ENCODE peak calls at places on chromosome 12, in five cellular contexts. T, Z, B, I and J are unnamed samples.

GRCh38 chr12:9706081-9706685 is 26.7 kb downstream of the CLECL1 start:
- DNase-seq in T (peak; percentile 65), Z (no peak), B (no peak), I (no peak), J (no peak)

GRCh38 chr12:116366824-116367223 is 89.3 kb upstream of the MED13L start:
- DNase-seq in T (no peak), Z (no peak), B (no peak), I (no peak), J (no peak)

GRCh38 chr12:3046441-3047200 is 30.6 kb upstream of the TSPAN9 start:
- DNase-seq in T (peak; percentile 38), Z (no peak), B (no peak), I (no peak), J (peak; percentile 73)

GRCh38 chr12:28799337-28799736 is 349.7 kb upstream of the FAR2 start:
- DNase-seq in T (peak; percentile 40), Z (no peak), B (no peak), I (no peak), J (no peak)

GRCh38 chr12:10111451-10111850 is 12.7 kb upstream of the CLEC1A start:
- DNase-seq in T (no peak), Z (no peak), B (no peak), I (no peak), J (no peak)

GRCh38 chr12:15757553-15758255 is 31.5 kb downstream of the EPS8 start:
- DNase-seq in T (peak; percentile 85), Z (peak; percentile 18), B (no peak), I (no peak), J (peak; percentile 92)

GRCh38 chr12:78473136-78473535 is 391.4 kb upstream of the SYT1 start:
- DNase-seq in T (peak; percentile 38), Z (no peak), B (peak; percentile 23), I (no peak), J (peak; percentile 66)

GRCh38 chr12:108332791-108333382 is 6.2 kb downstream of the CMKLR1 start:
- DNase-seq in T (no peak), Z (peak; percentile 67), B (no peak), I (no peak), J (peak; percentile 79)

GRCh38 chr12:50615534-50616296 is 110.9 kb downstream of the DIP2B start:
- DNase-seq in T (peak; percentile 46), Z (no peak), B (no peak), I (no peak), J (peak; percentile 36)

GRCh38 chr12:68611094-68611818 is 557 bp downstream of the RAP1B start:
- DNase-seq in T (peak; percentile 45), Z (peak; percentile 77), B (peak; percentile 48), I (peak; percentile 48), J (peak; percentile 59)

GRCh38 chr12:3201741-3202500 is 124.7 kb downstream of the TSPAN9 start:
- DNase-seq in T (no peak), Z (no peak), B (no peak), I (no peak), J (no peak)

GRCh38 chr12:96211989-96212388 is 17.8 kb downstream of the ELK3 start:
- DNase-seq in T (no peak), Z (no peak), B (no peak), I (no peak), J (no peak)

GRCh38 chr12:66055837-66056319 is 74.7 kb downstream of the LLPH start:
- DNase-seq in T (no peak), Z (no peak), B (no peak), I (peak; percentile 48), J (peak; percentile 7)

GRCh38 chr12:19946549-19946948 is 421.8 kb upstream of the PDE3A start:
- DNase-seq in T (peak; percentile 62), Z (no peak), B (peak; percentile 42), I (no peak), J (peak; percentile 59)

GRCh38 chr12:122366685-122367475 is 55.6 kb downstream of the CLIP1 start:
- DNase-seq in T (peak; percentile 78), Z (peak; percentile 55), B (peak; percentile 66), I (no peak), J (peak; percentile 86)

GRCh38 chr12:20415013-20415412 is 46.7 kb downstream of the PDE3A start:
- DNase-seq in T (no peak), Z (peak; percentile 23), B (peak; percentile 38), I (no peak), J (no peak)

GRCh38 chr12:132152921-132153321 is 8.7 kb downstream of the NOC4L start:
- DNase-seq in T (no peak), Z (no peak), B (no peak), I (peak; percentile 24), J (no peak)

GRCh38 chr12:101174576-101174975 is 35.5 kb downstream of the SLC5A8 start:
- DNase-seq in T (no peak), Z (no peak), B (no peak), I (no peak), J (no peak)

GRCh38 chr12:4215862-4216541 is 57.6 kb upstream of the CCND2 start:
- DNase-seq in T (peak; percentile 23), Z (no peak), B (no peak), I (peak; percentile 31), J (peak; percentile 13)

GRCh38 chr12:65362231-65362630 is 83.7 kb downstream of the MSRB3 start:
- DNase-seq in T (no peak), Z (no peak), B (no peak), I (no peak), J (no peak)

GRCh38 chr12:107356266-107356936 is 263.1 kb upstream of the CRY1 start:
- DNase-seq in T (peak; percentile 86), Z (no peak), B (peak; percentile 71), I (no peak), J (peak; percentile 75)

GRCh38 chr12:64998327-64999156 is 122.6 kb downstream of the WIF1 start:
- DNase-seq in T (peak; percentile 93), Z (no peak), B (no peak), I (no peak), J (no peak)

GRCh38 chr12:109902866-109903265 is 2.8 kb downstream of the TCHP start:
- DNase-seq in T (no peak), Z (no peak), B (no peak), I (no peak), J (no peak)

GRCh38 chr12:46442239-46442638 is 69.7 kb upstream of the SLC38A2 start:
- DNase-seq in T (peak; percentile 64), Z (no peak), B (no peak), I (no peak), J (peak; percentile 54)

GRCh38 chr12:132638541-132639408 is 20.2 kb downstream of the P2RX2 start:
- DNase-seq in T (peak; percentile 63), Z (no peak), B (no peak), I (peak; percentile 63), J (peak; percentile 29)

GRCh38 chr12:14960548-14961465 is 594 bp downstream of the ARHGDIB start:
- DNase-seq in T (peak; percentile 66), Z (no peak), B (no peak), I (no peak), J (peak; percentile 76)

GRCh38 chr12:67747869-67748760 is 99.6 kb downstream of the DYRK2 start:
- DNase-seq in T (peak; percentile 73), Z (no peak), B (peak; percentile 8), I (no peak), J (peak; percentile 13)

GRCh38 chr12:29026419-29026818 is 122.7 kb upstream of the FAR2 start:
- DNase-seq in T (peak; percentile 28), Z (no peak), B (peak; percentile 55), I (no peak), J (no peak)

GRCh38 chr12:113422030-113422900 is at the start of gene SDSL:
- DNase-seq in T (peak; percentile 96), Z (peak; percentile 62), B (no peak), I (peak; percentile 56), J (peak; percentile 96)

GRCh38 chr12:43937947-43938346 is 102.1 kb downstream of the TMEM117 start:
- DNase-seq in T (peak; percentile 35), Z (no peak), B (no peak), I (no peak), J (peak; percentile 6)

GRCh38 chr12:9810721-9811120 is 16.6 kb upstream of the KLRF1 start:
- DNase-seq in T (no peak), Z (no peak), B (no peak), I (no peak), J (no peak)

GRCh38 chr12:78095623-78096022 is 264.9 kb downstream of the NAV3 start:
- DNase-seq in T (peak; percentile 48), Z (no peak), B (no peak), I (no peak), J (no peak)

GRCh38 chr12:23472329-23472971 is 477.0 kb downstream of the SOX5 start:
- DNase-seq in T (no peak), Z (peak; percentile 26), B (no peak), I (no peak), J (peak; percentile 62)
- TF ChIP-seq CTCF in T (no peak), Z (no peak), B (no peak), I (no peak), J (no peak)

GRCh38 chr12:92603741-92604432 is 98.9 kb upstream of the PLEKHG7 start:
- DNase-seq in T (no peak), Z (no peak), B (no peak), I (no peak), J (no peak)
- TF ChIP-seq CTCF in T (no peak), Z (no peak), B (peak; percentile 13), I (peak; percentile 12), J (peak; percentile 11)

GRCh38 chr12:41190360-41190759 is 2.2 kb downstream of the PDZRN4 start:
- DNase-seq in T (peak; percentile 44), Z (no peak), B (peak; percentile 12), I (no peak), J (peak; percentile 6)
- TF ChIP-seq CTCF in T (peak; percentile 59), Z (no peak), B (peak; percentile 84), I (peak; percentile 18), J (no peak)

GRCh38 chr12:47912575-47912974 is 7.8 kb upstream of the VDR start:
- DNase-seq in T (no peak), Z (no peak), B (no peak), I (no peak), J (no peak)
- TF ChIP-seq CTCF in T (no peak), Z (no peak), B (no peak), I (no peak), J (no peak)

GRCh38 chr12:38384816-38385491 is 68.4 kb downstream of the ALG10B start:
- DNase-seq in T (peak; percentile 98), Z (no peak), B (no peak), I (no peak), J (peak; percentile 98)
- TF ChIP-seq CTCF in T (peak; percentile 72), Z (no peak), B (no peak), I (no peak), J (peak; percentile 33)

DNA sequence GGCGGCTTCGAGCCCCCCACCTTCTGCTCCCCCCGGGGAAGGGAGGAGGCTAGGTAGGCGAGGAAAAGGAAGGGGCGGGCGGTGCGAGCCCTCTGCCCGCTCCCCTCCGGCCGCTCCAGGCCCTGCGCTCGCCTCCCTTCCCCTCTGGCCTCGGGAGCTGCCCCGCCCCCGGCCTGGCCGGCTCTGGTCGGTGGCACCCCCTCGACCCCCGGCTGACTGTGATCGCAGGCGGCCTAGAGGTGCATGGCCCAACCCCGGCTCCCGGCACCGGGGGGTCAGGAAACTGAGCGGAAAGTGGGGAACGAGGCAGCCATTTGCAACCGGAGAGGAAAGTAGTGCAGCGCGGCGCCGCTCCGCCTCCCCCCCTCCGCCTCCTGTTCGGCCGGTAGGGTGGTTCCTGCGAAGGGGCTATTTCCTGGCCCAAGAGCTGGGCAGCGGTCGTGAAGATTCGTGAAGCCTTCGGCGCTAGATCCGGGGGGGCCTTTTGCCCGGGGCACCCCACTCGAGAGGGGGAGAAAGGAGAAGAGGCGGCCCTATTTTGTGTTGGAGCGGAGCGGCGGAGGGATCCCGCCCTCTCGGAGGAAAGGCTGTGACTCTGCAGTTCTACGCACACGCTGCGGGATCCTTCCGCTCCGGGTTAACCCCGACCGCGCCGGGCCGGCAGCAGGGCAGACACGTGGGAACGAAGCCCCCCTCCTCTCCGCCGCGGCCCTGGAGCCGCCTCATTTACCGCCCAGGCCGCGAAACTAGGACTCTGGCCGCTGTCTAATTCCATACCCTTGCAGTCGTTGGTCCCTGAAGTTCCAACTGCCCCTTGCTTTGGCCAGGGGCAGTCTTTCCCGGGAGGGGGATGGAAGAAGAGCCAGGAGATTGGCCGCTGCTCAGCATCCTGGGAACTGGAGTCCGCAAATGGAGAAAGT is at the start of gene KMT2D:
- DNase-seq in T (peak; percentile 87), Z (peak; percentile 86), B (peak; percentile 90), I (peak; percentile 95), J (peak; percentile 91)
- TF ChIP-seq CTCF in T (no peak), Z (peak; percentile 41), B (peak; percentile 41), I (no peak), J (no peak)